ENCODE peak calls at places on chromosome 1, in six cellular contexts. One of them, this sample, is unnamed. For H3K4me1, the result is how much of the 10 kb centered on the place peaks cover.

GRCh38 chr1:55428944-55429931 is 214.1 kb upstream of the USP24 start:
- DNase-seq in heart left ventricle: no peak
- DNase-seq in stomach: peak
- DNase-seq in SJSA1: peak
- DNase-seq in pancreas: peak
- DNase-seq in tibial nerve: peak
- DNase-seq in this sample: peak

GRCh38 chr1:35592991-35593769 is 20.1 kb downstream of the TFAP2E start:
- DNase-seq in tibial nerve: no peak
- DNase-seq in heart left ventricle: no peak
- DNase-seq in SJSA1: no peak
- DNase-seq in stomach: no peak
- DNase-seq in pancreas: no peak
- DNase-seq in this sample: no peak

GRCh38 chr1:164771001-164771550 is 212.1 kb downstream of the PBX1 start:
- DNase-seq in heart left ventricle: no peak
- DNase-seq in pancreas: no peak
- DNase-seq in SJSA1: peak
- DNase-seq in tibial nerve: no peak
- DNase-seq in stomach: no peak
- DNase-seq in this sample: no peak

GRCh38 chr1:217590598-217590997 is 40.3 kb downstream of the GPATCH2 start:
- DNase-seq in SJSA1: no peak
- DNase-seq in stomach: no peak
- DNase-seq in pancreas: no peak
- DNase-seq in heart left ventricle: no peak
- DNase-seq in tibial nerve: no peak
- DNase-seq in this sample: no peak

GRCh38 chr1:39406533-39407478 is 84.6 kb upstream of the BMP8A start:
- DNase-seq in SJSA1: peak
- DNase-seq in stomach: no peak
- DNase-seq in heart left ventricle: no peak
- DNase-seq in tibial nerve: no peak
- DNase-seq in pancreas: no peak
- DNase-seq in this sample: no peak

GRCh38 chr1:91821126-91821868 is 64.7 kb downstream of the TGFBR3 start:
- DNase-seq in SJSA1: no peak
- DNase-seq in tibial nerve: no peak
- DNase-seq in stomach: no peak
- DNase-seq in heart left ventricle: no peak
- DNase-seq in pancreas: no peak
- DNase-seq in this sample: no peak

GRCh38 chr1:55605155-55605554 is 390.0 kb upstream of the USP24 start:
- DNase-seq in tibial nerve: no peak
- DNase-seq in pancreas: no peak
- DNase-seq in SJSA1: no peak
- DNase-seq in stomach: no peak
- DNase-seq in heart left ventricle: no peak
- DNase-seq in this sample: no peak

GRCh38 chr1:86155061-86155806 is 1.3 kb downstream of the COL24A1 start:
- DNase-seq in stomach: no peak
- DNase-seq in heart left ventricle: peak
- DNase-seq in pancreas: no peak
- DNase-seq in tibial nerve: peak
- DNase-seq in SJSA1: no peak
- DNase-seq in this sample: peak

GRCh38 chr1:41407666-41408252 is 46.5 kb downstream of the FOXO6 start:
- DNase-seq in heart left ventricle: no peak
- DNase-seq in SJSA1: no peak
- DNase-seq in tibial nerve: no peak
- DNase-seq in pancreas: no peak
- DNase-seq in stomach: no peak
- DNase-seq in this sample: no peak

GRCh38 chr1:19367584-19368041 is 55.5 kb downstream of the SLC66A1 start:
- DNase-seq in pancreas: no peak
- DNase-seq in tibial nerve: no peak
- DNase-seq in heart left ventricle: no peak
- DNase-seq in SJSA1: no peak
- DNase-seq in stomach: peak
- DNase-seq in this sample: no peak

GRCh38 chr1:155472491-155472890 is 90.1 kb downstream of the ASH1L start:
- DNase-seq in stomach: no peak
- DNase-seq in pancreas: no peak
- DNase-seq in SJSA1: no peak
- DNase-seq in heart left ventricle: no peak
- DNase-seq in tibial nerve: no peak
- DNase-seq in this sample: no peak

GRCh38 chr1:157363660-157364140 is 188.6 kb downstream of the FCRL5 start:
- DNase-seq in SJSA1: no peak
- DNase-seq in pancreas: peak
- DNase-seq in stomach: peak
- DNase-seq in heart left ventricle: no peak
- DNase-seq in tibial nerve: no peak
- DNase-seq in this sample: no peak

GRCh38 chr1:194004146-194004545 is 817.7 kb upstream of the B3GALT2 start:
- DNase-seq in tibial nerve: no peak
- DNase-seq in stomach: no peak
- DNase-seq in pancreas: no peak
- DNase-seq in SJSA1: no peak
- DNase-seq in heart left ventricle: no peak
- DNase-seq in this sample: no peak

GRCh38 chr1:47527653-47528272 is 89.9 kb downstream of the FOXD2 start:
- DNase-seq in pancreas: no peak
- DNase-seq in SJSA1: no peak
- DNase-seq in tibial nerve: no peak
- DNase-seq in stomach: peak
- DNase-seq in heart left ventricle: no peak
- DNase-seq in this sample: no peak

GRCh38 chr1:168135982-168136708 is 585 bp downstream of the GPR161 start:
- DNase-seq in stomach: no peak
- DNase-seq in heart left ventricle: no peak
- DNase-seq in pancreas: peak
- DNase-seq in tibial nerve: no peak
- DNase-seq in SJSA1: peak
- DNase-seq in this sample: peak

GRCh38 chr1:19088717-19089442 is 121.2 kb downstream of the UBR4 start:
- DNase-seq in SJSA1: no peak
- DNase-seq in pancreas: no peak
- DNase-seq in tibial nerve: no peak
- DNase-seq in stomach: no peak
- DNase-seq in heart left ventricle: no peak
- DNase-seq in this sample: no peak

DNA sequence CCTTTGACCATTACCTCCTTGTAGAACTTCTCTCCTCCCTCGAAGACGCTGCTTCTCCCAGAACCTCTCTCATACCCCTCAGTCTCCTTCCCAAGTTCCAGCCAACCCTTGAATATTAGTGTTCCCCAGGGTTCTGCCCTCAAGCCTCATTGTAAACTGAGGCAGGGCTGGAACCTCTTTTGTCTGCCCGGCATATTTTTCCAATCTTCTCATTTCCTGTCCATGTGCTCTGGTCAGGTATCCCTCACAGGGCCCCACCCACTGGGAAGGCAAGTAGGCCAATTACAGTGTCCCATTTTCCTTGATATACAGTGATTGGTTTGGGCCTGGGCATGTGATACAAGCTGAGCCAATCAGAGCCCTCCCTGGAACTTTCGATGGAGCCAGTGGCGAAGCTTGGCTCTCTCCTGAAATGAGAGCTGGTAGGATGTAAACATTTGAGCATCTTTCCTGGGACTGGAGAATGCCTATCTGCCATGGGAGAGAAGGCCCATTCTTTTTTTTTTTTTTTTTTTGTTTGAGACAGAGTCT is 57.1 kb upstream of the ID3 start:
- DNase-seq in pancreas: no peak
- DNase-seq in stomach: no peak
- DNase-seq in heart left ventricle: no peak
- DNase-seq in SJSA1: no peak
- DNase-seq in tibial nerve: no peak
- DNase-seq in this sample: no peak
- H3K4me1 ChIP-seq in pancreas: under half
- H3K4me1 ChIP-seq in stomach: under half
- H3K4me1 ChIP-seq in heart left ventricle: under half
- H3K4me1 ChIP-seq in SJSA1: under half
- H3K4me1 ChIP-seq in tibial nerve: under half
- H3K4me1 ChIP-seq in this sample: under half

DNA sequence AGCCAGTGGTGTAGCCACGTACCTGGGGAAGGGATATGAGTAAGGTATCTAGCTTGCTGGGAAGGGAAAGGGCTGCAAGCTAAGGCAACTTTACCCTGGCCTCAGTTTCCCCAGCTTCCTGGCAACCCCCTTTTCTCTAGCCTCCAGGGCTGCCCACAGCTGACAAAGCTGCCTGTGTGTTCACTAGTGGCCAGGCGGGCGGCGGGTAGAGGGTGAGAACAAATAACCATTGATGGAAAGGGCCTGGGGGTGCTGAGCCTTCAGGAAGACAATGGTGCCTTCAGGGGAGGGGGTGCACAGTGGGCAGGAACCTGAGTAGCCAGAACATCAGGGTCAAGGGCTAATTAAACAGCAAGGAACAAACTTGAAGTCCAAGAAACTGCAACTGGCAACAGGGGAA is 6.1 kb downstream of the CERS2 start:
- DNase-seq in stomach: no peak
- DNase-seq in pancreas: no peak
- DNase-seq in tibial nerve: no peak
- DNase-seq in SJSA1: no peak
- DNase-seq in heart left ventricle: no peak
- DNase-seq in this sample: no peak
- H3K27ac ChIP-seq in stomach: no peak
- H3K27ac ChIP-seq in pancreas: no peak
- H3K27ac ChIP-seq in tibial nerve: peak
- H3K27ac ChIP-seq in SJSA1: no peak
- H3K27ac ChIP-seq in heart left ventricle: no peak
- H3K27ac ChIP-seq in this sample: no peak

GRCh38 chr1:112672009-112672408 is 2.5 kb upstream of the MOV10 start:
- DNase-seq in heart left ventricle: no peak
- DNase-seq in tibial nerve: no peak
- DNase-seq in pancreas: no peak
- DNase-seq in stomach: no peak
- DNase-seq in SJSA1: no peak
- DNase-seq in this sample: no peak

GRCh38 chr1:112672842-112673241 is 1.6 kb upstream of the MOV10 start:
- DNase-seq in pancreas: no peak
- DNase-seq in SJSA1: no peak
- DNase-seq in heart left ventricle: no peak
- DNase-seq in stomach: no peak
- DNase-seq in tibial nerve: no peak
- DNase-seq in this sample: no peak

GRCh38 chr1:112674986-112675727 is 698 bp downstream of the MOV10 start:
- DNase-seq in tibial nerve: no peak
- DNase-seq in SJSA1: peak
- DNase-seq in heart left ventricle: peak
- DNase-seq in stomach: no peak
- DNase-seq in pancreas: no peak
- DNase-seq in this sample: peak

GRCh38 chr1:112674440-112674985 is at the start of gene MOV10:
- DNase-seq in SJSA1: peak
- DNase-seq in tibial nerve: peak
- DNase-seq in pancreas: peak
- DNase-seq in heart left ventricle: peak
- DNase-seq in stomach: peak
- DNase-seq in this sample: peak

DNA sequence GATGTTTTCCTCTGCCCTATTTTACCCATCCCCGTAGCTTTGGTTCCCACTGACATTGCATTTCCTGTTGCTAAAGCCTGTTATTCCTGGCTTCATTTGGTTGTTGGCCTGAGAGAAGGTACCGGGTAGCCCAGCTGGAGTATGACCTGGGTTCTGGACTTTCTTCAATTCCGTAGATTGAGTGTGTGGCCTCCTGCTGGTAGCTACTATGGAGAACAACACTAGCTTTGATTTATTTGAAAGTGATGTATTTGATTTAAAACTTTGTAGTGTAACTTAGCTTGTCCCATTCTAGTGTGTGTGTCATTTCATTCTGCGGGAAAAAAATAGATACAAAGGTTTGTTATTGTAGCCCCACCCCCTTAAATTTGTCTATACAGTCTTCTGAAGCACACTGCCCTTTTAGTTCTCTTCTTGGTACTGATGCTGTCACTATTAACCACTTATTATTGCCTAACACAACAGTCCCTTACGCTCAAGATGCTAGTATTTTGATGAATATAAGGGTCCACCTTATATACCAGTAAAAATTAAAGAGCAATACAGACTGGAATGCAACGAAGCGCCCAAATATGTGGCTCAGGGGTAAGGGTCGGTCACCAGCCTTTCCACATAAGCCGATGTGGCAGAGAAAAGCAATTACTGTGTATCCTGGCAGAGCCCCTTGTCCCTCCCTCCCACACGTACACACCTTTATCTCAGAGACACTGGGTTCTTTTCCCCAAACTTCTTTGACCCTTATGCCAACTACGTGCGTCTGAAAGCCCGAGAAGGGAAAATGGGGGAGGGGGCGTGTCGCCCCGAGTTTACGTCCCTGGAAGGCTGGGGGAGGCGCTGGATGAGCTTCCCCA is 645 bp upstream of the MOV10 start:
- DNase-seq in stomach: no peak
- DNase-seq in tibial nerve: peak
- DNase-seq in heart left ventricle: no peak
- DNase-seq in SJSA1: peak
- DNase-seq in pancreas: peak
- DNase-seq in this sample: no peak
- H3K4me1 ChIP-seq in stomach: under half
- H3K4me1 ChIP-seq in tibial nerve: under half
- H3K4me1 ChIP-seq in heart left ventricle: under half
- H3K4me1 ChIP-seq in SJSA1: under half
- H3K4me1 ChIP-seq in pancreas: under half
- H3K4me1 ChIP-seq in this sample: under half

GRCh38 chr1:72439036-72439435 is 156.7 kb upstream of the NEGR1 start:
- DNase-seq in pancreas: no peak
- DNase-seq in tibial nerve: no peak
- DNase-seq in SJSA1: no peak
- DNase-seq in heart left ventricle: no peak
- DNase-seq in stomach: no peak
- DNase-seq in this sample: no peak

GRCh38 chr1:72442251-72442650 is 159.9 kb upstream of the NEGR1 start:
- DNase-seq in pancreas: no peak
- DNase-seq in tibial nerve: no peak
- DNase-seq in heart left ventricle: no peak
- DNase-seq in SJSA1: no peak
- DNase-seq in stomach: no peak
- DNase-seq in this sample: no peak

GRCh38 chr1:72435025-72435424 is 152.7 kb upstream of the NEGR1 start:
- DNase-seq in tibial nerve: no peak
- DNase-seq in heart left ventricle: no peak
- DNase-seq in SJSA1: no peak
- DNase-seq in stomach: no peak
- DNase-seq in pancreas: no peak
- DNase-seq in this sample: no peak

GRCh38 chr1:72434070-72434469 is 151.7 kb upstream of the NEGR1 start:
- DNase-seq in SJSA1: no peak
- DNase-seq in tibial nerve: no peak
- DNase-seq in pancreas: no peak
- DNase-seq in stomach: no peak
- DNase-seq in heart left ventricle: no peak
- DNase-seq in this sample: no peak

DNA sequence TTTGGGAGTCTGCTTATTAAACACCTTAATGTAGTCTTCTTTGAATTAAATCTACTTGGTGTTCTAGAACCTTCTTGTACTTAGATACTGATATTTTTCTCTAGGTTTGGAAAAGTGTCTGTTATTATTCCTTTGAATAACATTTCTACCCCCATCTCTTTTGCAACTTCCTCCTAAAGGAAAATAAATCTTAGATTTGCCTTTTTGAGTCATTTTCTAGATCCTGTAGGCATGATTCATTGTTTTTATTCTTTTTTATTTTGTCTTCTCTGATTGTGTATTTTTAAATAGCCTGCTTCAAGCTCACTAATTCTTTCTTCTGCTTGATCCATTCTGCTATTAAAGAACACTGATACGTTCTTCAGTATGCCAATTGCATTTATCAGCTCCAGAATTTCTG is 155.9 kb upstream of the NEGR1 start:
- DNase-seq in pancreas: no peak
- DNase-seq in SJSA1: no peak
- DNase-seq in stomach: no peak
- DNase-seq in heart left ventricle: no peak
- DNase-seq in tibial nerve: no peak
- DNase-seq in this sample: no peak
- H3K27ac ChIP-seq in pancreas: no peak
- H3K27ac ChIP-seq in SJSA1: no peak
- H3K27ac ChIP-seq in stomach: no peak
- H3K27ac ChIP-seq in heart left ventricle: no peak
- H3K27ac ChIP-seq in tibial nerve: no peak
- H3K27ac ChIP-seq in this sample: no peak